ENCODE peak calls at places on chromosomes 4 and X, in six cellular contexts. A is stomach, Z is adipocyte, Y is Peyer's patch, W is Caco-2, T is transverse colon. P is an unnamed sample. For H3K27me3, the result is how much of the 10 kb centered on the place peaks cover.

GRCh38 chr4:47531241-47531953 is 46.3 kb downstream of the ATP10D start:
- DNase-seq in A (peak), Z (peak), Y (peak), W (peak), T (peak), P (peak)

GRCh38 chr4:168832746-168833575 is 177.1 kb downstream of the CBR4 start:
- DNase-seq in A (peak), Z (peak), Y (no peak), W (no peak), T (peak), P (no peak)

GRCh38 chr4:40515398-40516293 is 114.0 kb downstream of the RBM47 start:
- DNase-seq in A (peak), Z (no peak), Y (peak), W (peak), T (peak), P (no peak)

GRCh38 chr4:42326040-42326439 is 71.2 kb upstream of the SHISA3 start:
- DNase-seq in A (no peak), Z (no peak), Y (no peak), W (no peak), T (no peak), P (no peak)

GRCh38 chr4:38058186-38058585 is 98.0 kb downstream of the PTTG2 start:
- DNase-seq in A (no peak), Z (no peak), Y (no peak), W (no peak), T (no peak), P (no peak)

GRCh38 chr4:152021788-152022438 is 261.1 kb upstream of the GATB start:
- DNase-seq in A (no peak), Z (no peak), Y (no peak), W (no peak), T (no peak), P (no peak)

GRCh38 chrX:109384569-109385174 is 97.2 kb downstream of the GUCY2F start:
- DNase-seq in A (no peak), Z (peak), Y (no peak), W (no peak), T (no peak), P (no peak)

GRCh38 chrX:114962209-114962608 is 55.2 kb downstream of the IL13RA2 start:
- DNase-seq in A (no peak), Z (no peak), Y (no peak), W (no peak), T (no peak), P (no peak)

GRCh38 chr4:129394635-129395034 is 298.7 kb downstream of the C4orf33 start:
- DNase-seq in A (no peak), Z (no peak), Y (no peak), W (no peak), T (no peak), P (no peak)

GRCh38 chrX:43175428-43175827 is 397.5 kb upstream of the PPP1R2C start:
- DNase-seq in A (no peak), Z (no peak), Y (no peak), W (no peak), T (no peak), P (no peak)

GRCh38 chr4:83255584-83255983 is 29.0 kb downstream of the COQ2 start:
- DNase-seq in A (no peak), Z (peak), Y (no peak), W (no peak), T (no peak), P (no peak)

GRCh38 chr4:81491943-81492342 is 20.2 kb upstream of the RASGEF1B start:
- DNase-seq in A (no peak), Z (no peak), Y (no peak), W (no peak), T (no peak), P (peak)

GRCh38 chr4:118772149-118773081 is 63.5 kb downstream of the SEC24D start:
- DNase-seq in A (no peak), Z (peak), Y (no peak), W (no peak), T (no peak), P (peak)

GRCh38 chrX:33132569-33132968 is 78.8 kb downstream of the DMD start:
- DNase-seq in A (no peak), Z (no peak), Y (no peak), W (no peak), T (no peak), P (no peak)

GRCh38 chr4:168304744-168305459 is 13.7 kb downstream of the DDX60 start:
- DNase-seq in A (no peak), Z (peak), Y (no peak), W (no peak), T (no peak), P (no peak)

GRCh38 chr4:93228021-93228420 is 600.5 kb upstream of the ATOH1 start:
- DNase-seq in A (no peak), Z (no peak), Y (no peak), W (no peak), T (no peak), P (no peak)

GRCh38 chrX:39008554-39008953 is 207.3 kb downstream of the MID1IP1 start:
- DNase-seq in A (no peak), Z (no peak), Y (no peak), W (no peak), T (no peak), P (no peak)

GRCh38 chr4:113328514-113328913 is 279.1 kb downstream of the ANK2 start:
- DNase-seq in A (no peak), Z (no peak), Y (no peak), W (peak), T (no peak), P (no peak)

GRCh38 chr4:76969941-76970529 is 20.5 kb downstream of the SEPTIN11 start:
- DNase-seq in A (no peak), Z (no peak), Y (no peak), W (no peak), T (no peak), P (no peak)

GRCh38 chr4:95445251-95445650 is 103.5 kb downstream of the UNC5C start:
- DNase-seq in A (no peak), Z (no peak), Y (no peak), W (no peak), T (no peak), P (no peak)

GRCh38 chrX:140503230-140503585 is 1.7 kb downstream of the SOX3 start:
- DNase-seq in A (no peak), Z (no peak), Y (no peak), W (no peak), T (no peak), P (no peak)

GRCh38 chrX:119669424-119670037 is 23.4 kb downstream of the SEPTIN6 start:
- DNase-seq in A (peak), Z (no peak), Y (no peak), W (no peak), T (no peak), P (no peak)

GRCh38 chr4:74038161-74039064 is at the start of gene CXCL3:
- DNase-seq in A (peak), Z (peak), Y (peak), W (peak), T (peak), P (no peak)

GRCh38 chr4:145207934-145208333 is 27.5 kb upstream of the OTUD4 start:
- DNase-seq in A (no peak), Z (no peak), Y (no peak), W (no peak), T (no peak), P (no peak)

GRCh38 chrX:55161581-55161980 is 58.6 kb upstream of the PAGE5 start:
- DNase-seq in A (no peak), Z (peak), Y (no peak), W (no peak), T (no peak), P (no peak)

GRCh38 chrX:70455366-70456202 is 10.9 kb downstream of the DLG3 start:
- DNase-seq in A (no peak), Z (no peak), Y (no peak), W (peak), T (peak), P (no peak)

GRCh38 chr4:129526812-129527211 is 430.9 kb downstream of the C4orf33 start:
- DNase-seq in A (no peak), Z (peak), Y (no peak), W (no peak), T (no peak), P (no peak)

GRCh38 chrX:67104982-67105757 is 438.7 kb upstream of the AR start:
- DNase-seq in A (no peak), Z (no peak), Y (no peak), W (no peak), T (no peak), P (no peak)

GRCh38 chrX:83984961-83985360 is 124.0 kb downstream of the CYLC1 start:
- DNase-seq in A (no peak), Z (no peak), Y (no peak), W (no peak), T (no peak), P (no peak)

GRCh38 chrX:153649178-153649914 is 2.3 kb downstream of the DUSP9 start:
- DNase-seq in A (no peak), Z (no peak), Y (peak), W (peak), T (no peak), P (peak)

GRCh38 chrX:145609951-145610511 is 207.6 kb upstream of the SLITRK2 start:
- DNase-seq in A (no peak), Z (peak), Y (no peak), W (no peak), T (no peak), P (no peak)

GRCh38 chr4:131044368-131044767 is 1948.4 kb downstream of the C4orf33 start:
- DNase-seq in A (no peak), Z (no peak), Y (no peak), W (no peak), T (no peak), P (no peak)

GRCh38 chr4:25158817-25159216 is 1.4 kb downstream of the SEPSECS start:
- DNase-seq in A (no peak), Z (no peak), Y (no peak), W (no peak), T (no peak), P (no peak)

GRCh38 chrX:25754399-25754798 is 383.7 kb upstream of the MAGEB18 start:
- DNase-seq in A (no peak), Z (no peak), Y (no peak), W (no peak), T (no peak), P (no peak)

GRCh38 chr4:1792158-1792831 is 798 bp upstream of the FGFR3 start:
- DNase-seq in A (no peak), Z (no peak), Y (no peak), W (no peak), T (no peak), P (no peak)

GRCh38 chr4:1793940-1794808 is 1.1 kb downstream of the FGFR3 start:
- DNase-seq in A (no peak), Z (peak), Y (no peak), W (no peak), T (no peak), P (no peak)

GRCh38 chr4:1794809-1795303 is 1.8 kb downstream of the FGFR3 start:
- DNase-seq in A (no peak), Z (peak), Y (no peak), W (no peak), T (no peak), P (no peak)

GRCh38 chr4:1792832-1793495 is at the start of gene FGFR3:
- DNase-seq in A (peak), Z (peak), Y (no peak), W (peak), T (peak), P (peak)

GRCh38 chr4:1793496-1793840 is 375 bp downstream of the FGFR3 start:
- DNase-seq in A (peak), Z (peak), Y (no peak), W (no peak), T (peak), P (no peak)
- H3K27me3 ChIP-seq in A (under half), Z (under half), Y (under half), W (under half), T (half or more), P (under half)

GRCh38 chrX:35682481-35682880 is 115.7 kb upstream of the MAGEB16 start:
- DNase-seq in A (no peak), Z (no peak), Y (no peak), W (no peak), T (no peak), P (no peak)
- H3K27me3 ChIP-seq in A (under half), Z (under half), Y (under half), W (under half), T (under half), P (under half)

DNA sequence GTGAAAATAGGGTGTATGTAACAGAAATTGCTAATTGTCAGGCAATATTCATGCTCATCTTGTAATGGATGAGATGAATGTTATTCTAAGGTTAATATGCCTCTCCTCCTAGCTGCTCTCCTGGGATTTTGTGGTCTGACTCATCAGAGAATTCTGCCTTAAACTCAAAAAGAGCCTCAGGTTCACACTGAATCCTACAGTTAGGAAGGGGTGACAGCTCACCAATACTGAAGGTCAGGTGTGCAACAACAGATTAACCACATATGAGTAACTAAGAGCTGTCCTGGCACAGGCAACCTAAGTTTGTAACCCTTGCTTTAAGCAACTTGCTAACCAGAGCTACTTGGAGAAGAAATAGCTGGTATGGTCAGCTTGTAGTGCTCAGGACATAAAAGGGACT is 197.7 kb downstream of the SPATA18 start:
- DNase-seq in A (no peak), Z (no peak), Y (no peak), W (no peak), T (no peak), P (no peak)
- H3K27me3 ChIP-seq in A (under half), Z (under half), Y (under half), W (under half), T (under half), P (under half)

GRCh38 chr4:3771167-3771809 is 5.1 kb downstream of the ADRA2C start:
- DNase-seq in A (no peak), Z (no peak), Y (no peak), W (no peak), T (no peak), P (no peak)

GRCh38 chr4:3773552-3774001 is 7.4 kb downstream of the ADRA2C start:
- DNase-seq in A (no peak), Z (no peak), Y (no peak), W (no peak), T (no peak), P (no peak)

GRCh38 chr4:3770323-3771166 is 4.4 kb downstream of the ADRA2C start:
- DNase-seq in A (no peak), Z (no peak), Y (no peak), W (no peak), T (no peak), P (no peak)

GRCh38 chr4:3772632-3773031 is 6.4 kb downstream of the ADRA2C start:
- DNase-seq in A (no peak), Z (no peak), Y (no peak), W (no peak), T (no peak), P (no peak)

GRCh38 chr4:3771932-3772495 is 5.8 kb downstream of the ADRA2C start:
- DNase-seq in A (no peak), Z (no peak), Y (no peak), W (no peak), T (no peak), P (no peak)
- H3K27me3 ChIP-seq in A (under half), Z (under half), Y (under half), W (under half), T (half or more), P (under half)

P was measured in CD4-positive, alpha-beta memory T cell.